ENCODE peak calls at places on chromosomes 1 and 21, in six cellular contexts. I is AG04450; O is GM13977; A is cardiac fibroblast; R is stimulated activated CD4-positive, alpha-beta T cell treated with anti-CD3 and anti-CD28 coated beads, Interleukin-4, amount 100 ng/mL, for 48 hours; P is brain microvascular endothelial cell. Q is an unnamed sample.

GRCh38 chr1:111956155-111956817 is 33.2 kb downstream of the KCND3 start:
- DNase-seq in I (no peak), O (no peak), A (no peak), R (no peak), P (no peak), Q (no peak)

GRCh38 chr1:1621682-1622577 is 6.6 kb downstream of the MIB2 start:
- DNase-seq in I (no peak), O (no peak), A (no peak), R (no peak), P (no peak), Q (no peak)

GRCh38 chr21:16070207-16070651 is 340.4 kb downstream of the USP25 start:
- DNase-seq in I (no peak), O (no peak), A (no peak), R (no peak), P (no peak), Q (no peak)

GRCh38 chr1:214702561-214702960 is 99.6 kb downstream of the CENPF start:
- DNase-seq in I (no peak), O (no peak), A (no peak), R (no peak), P (no peak), Q (no peak)

GRCh38 chr21:34688145-34688544 is 19.4 kb downstream of the CLIC6 start:
- DNase-seq in I (no peak), O (no peak), A (peak; percentile 41), R (no peak), P (peak; percentile 36), Q (no peak)

GRCh38 chr1:169590932-169591331 is 4.7 kb upstream of the F5 start:
- DNase-seq in I (no peak), O (no peak), A (no peak), R (no peak), P (no peak), Q (no peak)

GRCh38 chr1:195733826-195734225 is 874.4 kb downstream of the KCNT2 start:
- DNase-seq in I (no peak), O (no peak), A (no peak), R (no peak), P (peak; percentile 16), Q (peak; percentile 36)

GRCh38 chr1:56806804-56807203 is 12.4 kb downstream of the FYB2 start:
- DNase-seq in I (no peak), O (no peak), A (no peak), R (no peak), P (no peak), Q (no peak)

Q was measured in NT2/D1.